ENCODE peak calls at places on chromosomes 1 and 21, in six cellular contexts. F is A549, J is K562, K is GM12878, H is HepG2, N is upper lobe of left lung. P is an unnamed sample.

GRCh38 chr1:8082945-8083344 is 56.8 kb upstream of the ERRFI1 start:
- ATAC-seq in N (no peak), H (no peak), K (no peak), F (no peak), J (no peak), P (peak; percentile 15)

GRCh38 chr1:67771152-67771551 is 62.1 kb downstream of the GNG12 start:
- ATAC-seq in K (peak; percentile 37), J (peak; percentile 91), F (peak; percentile 68), H (peak; percentile 80), N (peak; percentile 64), P (no peak)

GRCh38 chr1:236861560-236862230 is 66.6 kb downstream of the MTR start:
- ATAC-seq in H (peak; percentile 70), N (no peak), K (no peak), F (no peak), J (no peak), P (peak; percentile 58)

GRCh38 chr1:88655145-88655544 is 28.9 kb upstream of the PKN2 start:
- ATAC-seq in H (no peak), F (no peak), K (no peak), N (no peak), J (no peak), P (no peak)

GRCh38 chr21:43646550-43647260 is 12.6 kb downstream of the HSF2BP start:
- ATAC-seq in N (peak; percentile 98), F (peak; percentile 99), K (peak; percentile 98), J (peak; percentile 97), H (peak; percentile 98), P (peak; percentile 95)

GRCh38 chr21:42089093-42089631 is 18.0 kb downstream of the UMODL1 start:
- ATAC-seq in H (peak; percentile 65), F (no peak), J (no peak), K (no peak), N (no peak), P (no peak)

GRCh38 chr1:147475488-147475887 is 65.8 kb upstream of the BCL9 start:
- ATAC-seq in N (no peak), K (no peak), H (no peak), J (no peak), F (no peak), P (no peak)

GRCh38 chr21:25560151-25560783 is 47.0 kb downstream of the MRPL39 start:
- ATAC-seq in K (no peak), N (no peak), H (no peak), J (no peak), F (no peak), P (no peak)

GRCh38 chr1:1631793-1632420 is at the start of gene MMP23B:
- ATAC-seq in J (no peak), N (no peak), H (peak; percentile 43), K (no peak), F (no peak), P (peak; percentile 12)

GRCh38 chr21:45539796-45540600 is 2.2 kb downstream of the SLC19A1 start:
- ATAC-seq in F (no peak), H (no peak), J (no peak), N (no peak), K (no peak), P (no peak)

GRCh38 chr1:63557365-63557987 is 34.2 kb downstream of the EFCAB7 start:
- ATAC-seq in F (no peak), N (no peak), H (peak; percentile 73), J (peak; percentile 86), K (peak; percentile 88), P (no peak)

GRCh38 chr1:63486679-63487078 is 36.3 kb downstream of the ITGB3BP start:
- ATAC-seq in K (no peak), F (no peak), J (no peak), N (no peak), H (no peak), P (no peak)

GRCh38 chr1:16938351-16939321 is 16.9 kb downstream of the CROCC start:
- ATAC-seq in K (no peak), F (no peak), H (no peak), N (peak; percentile 3), J (peak; percentile 67), P (no peak)

GRCh38 chr1:232211149-232211548 is 418.8 kb downstream of the SIPA1L2 start:
- ATAC-seq in J (peak; percentile 71), H (peak; percentile 95), F (peak; percentile 71), N (no peak), K (peak; percentile 84), P (no peak)

GRCh38 chr1:31954607-31955283 is 16.6 kb upstream of the PTP4A2 start:
- ATAC-seq in K (peak; percentile 35), J (peak; percentile 70), F (peak; percentile 95), N (peak; percentile 93), H (peak; percentile 75), P (peak; percentile 97)

GRCh38 chr1:220326578-220326977 is 54.3 kb upstream of the RAB3GAP2 start:
- ATAC-seq in N (no peak), K (no peak), J (no peak), F (no peak), H (no peak), P (no peak)

GRCh38 chr1:61387829-61388228 is 305.5 kb downstream of the NFIA start:
- ATAC-seq in J (no peak), N (no peak), H (no peak), F (no peak), K (peak; percentile 46), P (no peak)

GRCh38 chr1:214404571-214405213 is 123.7 kb downstream of the SMYD2 start:
- ATAC-seq in J (no peak), H (no peak), K (peak; percentile 69), F (no peak), N (no peak), P (no peak)

GRCh38 chr1:66333463-66334232 is 200.3 kb upstream of the SGIP1 start:
- ATAC-seq in J (no peak), H (no peak), F (no peak), K (peak; percentile 6), N (no peak), P (no peak)

GRCh38 chr21:41112740-41113692 is 54.9 kb upstream of the BACE2 start:
- ATAC-seq in H (no peak), K (no peak), N (peak; percentile 77), J (no peak), F (peak; percentile 62), P (peak; percentile 48)

GRCh38 chr1:32885691-32886011 is 640 bp upstream of the HPCA start:
- ATAC-seq in K (no peak), F (no peak), H (no peak), J (no peak), N (no peak), P (no peak)

GRCh38 chr1:184905601-184906322 is 68.5 kb downstream of the NIBAN1 start:
- ATAC-seq in K (no peak), F (no peak), J (no peak), H (no peak), N (no peak), P (no peak)

DNA sequence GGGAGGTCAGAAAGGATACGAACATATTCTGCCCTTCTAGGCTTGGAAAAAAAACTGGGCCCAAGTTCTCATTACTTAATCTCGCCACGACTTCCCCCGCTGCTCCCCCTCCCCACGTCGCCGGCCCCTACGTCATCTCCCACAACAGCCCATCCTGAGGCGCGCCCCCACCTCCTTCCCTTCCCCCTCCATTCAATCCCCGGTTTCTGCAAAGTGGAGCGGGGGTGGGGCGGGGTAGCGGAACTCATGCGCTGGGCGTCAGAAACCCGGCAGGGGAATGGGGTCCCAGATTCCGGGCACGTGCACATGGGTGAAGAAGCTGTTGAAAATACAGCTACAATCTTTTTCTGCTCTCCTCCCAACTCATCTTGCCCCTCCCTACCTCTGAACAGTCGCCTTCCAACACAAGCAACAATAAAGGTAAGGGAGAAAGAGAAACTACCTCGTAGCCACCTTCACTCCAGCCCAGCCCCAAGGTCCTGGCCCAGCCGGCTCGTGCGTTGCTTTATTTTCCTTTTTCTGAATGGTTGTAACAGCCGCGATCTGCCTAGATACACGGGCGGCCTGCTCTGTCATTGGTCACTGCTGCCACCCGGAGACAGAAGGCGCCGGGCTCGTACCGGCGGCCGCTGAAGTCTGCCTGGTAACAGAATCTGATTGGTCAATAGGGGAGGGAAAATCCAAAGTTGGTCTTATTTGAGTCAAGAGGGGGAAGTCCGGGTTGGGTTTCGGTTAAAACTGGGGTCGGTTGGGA is at the start of gene RFX5:
- ATAC-seq in F (peak; percentile 97), J (peak; percentile 99), N (peak; percentile 97), H (peak; percentile 98), K (peak; percentile 97), P (peak; percentile 99)
- TF ChIP-seq EP300 in F (no peak), J (peak; percentile 5), N (peak; percentile 34), H (no peak), K (peak; percentile 75), P (no peak)

DNA sequence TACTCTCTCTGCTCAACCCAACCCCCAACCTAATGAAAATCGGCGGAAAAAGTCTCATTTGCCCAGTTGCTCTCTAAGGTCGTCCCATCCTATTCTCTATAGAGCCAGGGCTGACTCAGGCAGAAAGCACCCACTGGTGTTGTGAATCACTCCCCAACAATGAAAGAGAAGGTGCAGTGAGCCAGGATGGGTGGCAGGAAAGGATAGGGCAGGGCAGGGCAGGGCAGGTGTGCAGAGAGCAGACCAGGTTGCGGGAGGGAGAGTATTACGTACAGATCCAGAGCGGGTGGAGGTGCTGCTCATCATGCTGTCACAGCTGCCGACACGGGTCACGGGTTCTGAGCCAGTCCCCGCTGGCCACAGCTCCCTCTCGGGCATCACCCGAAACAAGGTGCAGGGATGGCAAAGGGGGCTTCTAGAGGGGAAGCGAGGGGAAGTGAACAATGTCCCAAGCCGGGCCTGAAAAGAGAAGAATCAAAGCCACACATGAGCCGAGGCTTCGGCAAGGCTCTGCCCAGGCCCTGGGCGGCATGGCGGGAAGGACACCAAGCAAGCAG is 5.3 kb downstream of the C1orf116 start:
- ATAC-seq in F (peak; percentile 82), K (no peak), N (peak; percentile 67), H (no peak), J (no peak), P (no peak)
- H3K4me1 ChIP-seq in F (peaks cover 96% of the 10 kb centered on the region), K (no peaks in the 10 kb centered on the region), N (peaks cover 35% of the 10 kb centered on the region), H (peaks cover 100% of the 10 kb centered on the region), J (peaks cover 31% of the 10 kb centered on the region), P (peaks cover 35% of the 10 kb centered on the region)

GRCh38 chr1:206741142-206741701 is 29.4 kb upstream of the IL19 start:
- ATAC-seq in H (no peak), F (no peak), K (no peak), J (no peak), N (no peak), P (no peak)
- TF ChIP-seq POLR2A in H (no peak), F (no peak), K (no peak), J (peak; percentile 35), N (no peak), P (no peak)

GRCh38 chr1:84037758-84038611 is 39.1 kb upstream of the TTLL7 start:
- ATAC-seq in K (no peak), J (no peak), F (no peak), H (peak; percentile 62), N (no peak), P (no peak)
- TF ChIP-seq EP300 in K (no peak), J (no peak), F (no peak), H (no peak), N (no peak), P (no peak)

DNA sequence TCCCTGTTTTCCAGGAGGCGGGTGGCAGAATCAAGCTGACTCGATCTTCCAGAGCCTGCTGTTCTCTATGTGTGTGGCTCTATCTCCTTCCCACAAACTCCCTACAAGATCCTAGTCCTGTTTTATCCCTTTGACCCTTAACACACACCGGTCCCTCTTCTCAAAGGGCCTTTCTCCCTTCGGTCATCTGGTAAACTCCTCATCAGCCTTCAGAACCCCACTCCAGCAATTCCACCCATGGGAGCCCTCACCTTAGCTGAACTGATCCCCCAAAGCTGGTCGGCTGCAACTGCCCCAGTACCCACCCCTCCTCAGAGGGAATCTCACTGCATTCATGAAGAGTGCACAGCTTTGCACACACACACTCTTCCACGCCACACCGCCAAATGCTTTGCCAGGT is 184.9 kb downstream of the IGSF21 start:
- ATAC-seq in H (no peak), K (no peak), N (no peak), J (no peak), F (no peak), P (no peak)
- H3K4me1 ChIP-seq in H (no peaks in the 10 kb centered on the region), K (peaks cover 9% of the 10 kb centered on the region), N (no peaks in the 10 kb centered on the region), J (peaks cover 3% of the 10 kb centered on the region), F (no peaks in the 10 kb centered on the region), P (no peaks in the 10 kb centered on the region)

GRCh38 chr1:159014003-159014571 is 4.4 kb downstream of the IFI16 start:
- ATAC-seq in F (no peak), K (peak; percentile 13), N (no peak), H (no peak), J (no peak), P (no peak)
- TF ChIP-seq POLR2A in F (no peak), K (no peak), N (no peak), H (no peak), J (no peak), P (no peak)

P was measured in gastroesophageal sphincter.